ENCODE peak calls at places on chromosomes 12 and 14, in six cellular contexts. One of them, this sample, is unnamed.

GRCh38 chr12:2652011-2652400 is 142.8 kb upstream of the FKBP4 start:
- DNase-seq in spleen: peak; percentile 30
- DNase-seq in amniotic stem cell: no peak
- DNase-seq in NCI-H2107: no peak
- DNase-seq in activated T-cell treated with anti-CD3 and anti-CD28 coated beads, Interleukin-2, amount 50 U/mL, for 72 hours: no peak
- DNase-seq in T follicular helper cell: no peak
- DNase-seq in this sample: no peak

GRCh38 chr14:102540310-102541028 is 30.9 kb upstream of the ANKRD9 start:
- DNase-seq in spleen: no peak
- DNase-seq in amniotic stem cell: no peak
- DNase-seq in NCI-H2107: peak; percentile 96
- DNase-seq in activated T-cell treated with anti-CD3 and anti-CD28 coated beads, Interleukin-2, amount 50 U/mL, for 72 hours: no peak
- DNase-seq in T follicular helper cell: no peak
- DNase-seq in this sample: no peak

GRCh38 chr14:92470215-92470614 is 43.4 kb upstream of the RIN3 start:
- DNase-seq in spleen: no peak
- DNase-seq in amniotic stem cell: peak; percentile 33
- DNase-seq in NCI-H2107: no peak
- DNase-seq in activated T-cell treated with anti-CD3 and anti-CD28 coated beads, Interleukin-2, amount 50 U/mL, for 72 hours: no peak
- DNase-seq in T follicular helper cell: no peak
- DNase-seq in this sample: no peak

GRCh38 chr12:26995706-26996105 is 18.5 kb downstream of the TM7SF3 start:
- DNase-seq in spleen: no peak
- DNase-seq in amniotic stem cell: no peak
- DNase-seq in NCI-H2107: no peak
- DNase-seq in activated T-cell treated with anti-CD3 and anti-CD28 coated beads, Interleukin-2, amount 50 U/mL, for 72 hours: no peak
- DNase-seq in T follicular helper cell: no peak
- DNase-seq in this sample: no peak

GRCh38 chr12:51836012-51836832 is 12.3 kb downstream of the FIGNL2 start:
- DNase-seq in spleen: no peak
- DNase-seq in amniotic stem cell: no peak
- DNase-seq in NCI-H2107: no peak
- DNase-seq in activated T-cell treated with anti-CD3 and anti-CD28 coated beads, Interleukin-2, amount 50 U/mL, for 72 hours: no peak
- DNase-seq in T follicular helper cell: no peak
- DNase-seq in this sample: no peak

GRCh38 chr14:28264306-28264705 is 502.3 kb upstream of the FOXG1 start:
- DNase-seq in spleen: no peak
- DNase-seq in amniotic stem cell: no peak
- DNase-seq in NCI-H2107: no peak
- DNase-seq in activated T-cell treated with anti-CD3 and anti-CD28 coated beads, Interleukin-2, amount 50 U/mL, for 72 hours: no peak
- DNase-seq in T follicular helper cell: no peak
- DNase-seq in this sample: no peak

GRCh38 chr12:78210894-78211302 is 380.2 kb downstream of the NAV3 start:
- DNase-seq in spleen: no peak
- DNase-seq in amniotic stem cell: no peak
- DNase-seq in NCI-H2107: peak; percentile 55
- DNase-seq in activated T-cell treated with anti-CD3 and anti-CD28 coated beads, Interleukin-2, amount 50 U/mL, for 72 hours: no peak
- DNase-seq in T follicular helper cell: no peak
- DNase-seq in this sample: no peak

GRCh38 chr12:109476807-109477184 is 304 bp downstream of the KCTD10 start:
- DNase-seq in spleen: no peak
- DNase-seq in amniotic stem cell: no peak
- DNase-seq in NCI-H2107: no peak
- DNase-seq in activated T-cell treated with anti-CD3 and anti-CD28 coated beads, Interleukin-2, amount 50 U/mL, for 72 hours: no peak
- DNase-seq in T follicular helper cell: no peak
- DNase-seq in this sample: no peak

GRCh38 chr14:82694820-82695219 is 1161.2 kb upstream of the SEL1L start:
- DNase-seq in spleen: no peak
- DNase-seq in amniotic stem cell: no peak
- DNase-seq in NCI-H2107: no peak
- DNase-seq in activated T-cell treated with anti-CD3 and anti-CD28 coated beads, Interleukin-2, amount 50 U/mL, for 72 hours: no peak
- DNase-seq in T follicular helper cell: no peak
- DNase-seq in this sample: no peak

GRCh38 chr14:102594514-102595175 is 2.2 kb downstream of the RCOR1 start:
- DNase-seq in spleen: peak; percentile 87
- DNase-seq in amniotic stem cell: peak; percentile 47
- DNase-seq in NCI-H2107: peak; percentile 47
- DNase-seq in activated T-cell treated with anti-CD3 and anti-CD28 coated beads, Interleukin-2, amount 50 U/mL, for 72 hours: peak; percentile 72
- DNase-seq in T follicular helper cell: peak; percentile 32
- DNase-seq in this sample: peak; percentile 9

GRCh38 chr14:85535316-85535715 is 5.4 kb downstream of the FLRT2 start:
- DNase-seq in spleen: no peak
- DNase-seq in amniotic stem cell: no peak
- DNase-seq in NCI-H2107: no peak
- DNase-seq in activated T-cell treated with anti-CD3 and anti-CD28 coated beads, Interleukin-2, amount 50 U/mL, for 72 hours: no peak
- DNase-seq in T follicular helper cell: no peak
- DNase-seq in this sample: no peak

GRCh38 chr12:109098142-109098652 is 800 bp downstream of the UNG start:
- DNase-seq in spleen: no peak
- DNase-seq in amniotic stem cell: no peak
- DNase-seq in NCI-H2107: no peak
- DNase-seq in activated T-cell treated with anti-CD3 and anti-CD28 coated beads, Interleukin-2, amount 50 U/mL, for 72 hours: no peak
- DNase-seq in T follicular helper cell: peak; percentile 12
- DNase-seq in this sample: no peak

GRCh38 chr12:79402626-79403025 is 288.1 kb downstream of the PAWR start:
- DNase-seq in spleen: no peak
- DNase-seq in amniotic stem cell: no peak
- DNase-seq in NCI-H2107: no peak
- DNase-seq in activated T-cell treated with anti-CD3 and anti-CD28 coated beads, Interleukin-2, amount 50 U/mL, for 72 hours: no peak
- DNase-seq in T follicular helper cell: no peak
- DNase-seq in this sample: no peak

GRCh38 chr14:98290596-98290995 is 981.4 kb downstream of the BCL11B start:
- DNase-seq in spleen: no peak
- DNase-seq in amniotic stem cell: no peak
- DNase-seq in NCI-H2107: no peak
- DNase-seq in activated T-cell treated with anti-CD3 and anti-CD28 coated beads, Interleukin-2, amount 50 U/mL, for 72 hours: peak; percentile 10
- DNase-seq in T follicular helper cell: no peak
- DNase-seq in this sample: no peak

GRCh38 chr12:15731940-15732339 is 57.2 kb downstream of the EPS8 start:
- DNase-seq in spleen: no peak
- DNase-seq in amniotic stem cell: no peak
- DNase-seq in NCI-H2107: no peak
- DNase-seq in activated T-cell treated with anti-CD3 and anti-CD28 coated beads, Interleukin-2, amount 50 U/mL, for 72 hours: no peak
- DNase-seq in T follicular helper cell: no peak
- DNase-seq in this sample: no peak

GRCh38 chr14:57816568-57817284 is 49.2 kb downstream of the SLC35F4 start:
- DNase-seq in spleen: no peak
- DNase-seq in amniotic stem cell: no peak
- DNase-seq in NCI-H2107: no peak
- DNase-seq in activated T-cell treated with anti-CD3 and anti-CD28 coated beads, Interleukin-2, amount 50 U/mL, for 72 hours: peak; percentile 1
- DNase-seq in T follicular helper cell: no peak
- DNase-seq in this sample: no peak

GRCh38 chr12:70823182-70823976 is 97.2 kb downstream of the PTPRR start:
- DNase-seq in spleen: no peak
- DNase-seq in amniotic stem cell: no peak
- DNase-seq in NCI-H2107: no peak
- DNase-seq in activated T-cell treated with anti-CD3 and anti-CD28 coated beads, Interleukin-2, amount 50 U/mL, for 72 hours: no peak
- DNase-seq in T follicular helper cell: no peak
- DNase-seq in this sample: no peak

GRCh38 chr14:21057803-21058675 is at the start of gene RNASE8:
- DNase-seq in spleen: no peak
- DNase-seq in amniotic stem cell: no peak
- DNase-seq in NCI-H2107: no peak
- DNase-seq in activated T-cell treated with anti-CD3 and anti-CD28 coated beads, Interleukin-2, amount 50 U/mL, for 72 hours: peak; percentile 16
- DNase-seq in T follicular helper cell: no peak
- DNase-seq in this sample: no peak

GRCh38 chr12:90794212-90794611 is 160.8 kb downstream of the CCER1 start:
- DNase-seq in spleen: no peak
- DNase-seq in amniotic stem cell: no peak
- DNase-seq in NCI-H2107: no peak
- DNase-seq in activated T-cell treated with anti-CD3 and anti-CD28 coated beads, Interleukin-2, amount 50 U/mL, for 72 hours: no peak
- DNase-seq in T follicular helper cell: no peak
- DNase-seq in this sample: no peak

GRCh38 chr12:112303004-112303403 is 79.2 kb downstream of the HECTD4 start:
- DNase-seq in spleen: no peak
- DNase-seq in amniotic stem cell: peak; percentile 15
- DNase-seq in NCI-H2107: no peak
- DNase-seq in activated T-cell treated with anti-CD3 and anti-CD28 coated beads, Interleukin-2, amount 50 U/mL, for 72 hours: peak; percentile 64
- DNase-seq in T follicular helper cell: no peak
- DNase-seq in this sample: no peak

GRCh38 chr12:9049520-9050133 is 60.3 kb downstream of the KLRG1 start:
- DNase-seq in spleen: no peak
- DNase-seq in amniotic stem cell: no peak
- DNase-seq in NCI-H2107: no peak
- DNase-seq in activated T-cell treated with anti-CD3 and anti-CD28 coated beads, Interleukin-2, amount 50 U/mL, for 72 hours: peak; percentile 44
- DNase-seq in T follicular helper cell: no peak
- DNase-seq in this sample: no peak

GRCh38 chr14:51691176-51691575 is 39.5 kb downstream of the FRMD6 start:
- DNase-seq in spleen: no peak
- DNase-seq in amniotic stem cell: no peak
- DNase-seq in NCI-H2107: no peak
- DNase-seq in activated T-cell treated with anti-CD3 and anti-CD28 coated beads, Interleukin-2, amount 50 U/mL, for 72 hours: no peak
- DNase-seq in T follicular helper cell: no peak
- DNase-seq in this sample: no peak

GRCh38 chr14:54572316-54572715 is 5.4 kb downstream of the SAMD4A start:
- DNase-seq in spleen: no peak
- DNase-seq in amniotic stem cell: no peak
- DNase-seq in NCI-H2107: no peak
- DNase-seq in activated T-cell treated with anti-CD3 and anti-CD28 coated beads, Interleukin-2, amount 50 U/mL, for 72 hours: peak; percentile 40
- DNase-seq in T follicular helper cell: no peak
- DNase-seq in this sample: no peak

GRCh38 chr14:68775614-68776126 is 17.2 kb downstream of the ZFP36L1 start:
- DNase-seq in spleen: peak; percentile 61
- DNase-seq in amniotic stem cell: no peak
- DNase-seq in NCI-H2107: no peak
- DNase-seq in activated T-cell treated with anti-CD3 and anti-CD28 coated beads, Interleukin-2, amount 50 U/mL, for 72 hours: no peak
- DNase-seq in T follicular helper cell: no peak
- DNase-seq in this sample: no peak

GRCh38 chr12:66020481-66020880 is 110.1 kb downstream of the LLPH start:
- DNase-seq in spleen: no peak
- DNase-seq in amniotic stem cell: no peak
- DNase-seq in NCI-H2107: no peak
- DNase-seq in activated T-cell treated with anti-CD3 and anti-CD28 coated beads, Interleukin-2, amount 50 U/mL, for 72 hours: no peak
- DNase-seq in T follicular helper cell: no peak
- DNase-seq in this sample: no peak

GRCh38 chr14:55814873-55815272 is 234.9 kb downstream of the KTN1 start:
- DNase-seq in spleen: no peak
- DNase-seq in amniotic stem cell: no peak
- DNase-seq in NCI-H2107: no peak
- DNase-seq in activated T-cell treated with anti-CD3 and anti-CD28 coated beads, Interleukin-2, amount 50 U/mL, for 72 hours: no peak
- DNase-seq in T follicular helper cell: no peak
- DNase-seq in this sample: no peak

GRCh38 chr14:60777856-60778578 is 43.5 kb downstream of the MNAT1 start:
- DNase-seq in spleen: no peak
- DNase-seq in amniotic stem cell: peak; percentile 86
- DNase-seq in NCI-H2107: no peak
- DNase-seq in activated T-cell treated with anti-CD3 and anti-CD28 coated beads, Interleukin-2, amount 50 U/mL, for 72 hours: no peak
- DNase-seq in T follicular helper cell: no peak
- DNase-seq in this sample: no peak

GRCh38 chr14:81400202-81400678 is at the start of gene STON2:
- DNase-seq in spleen: no peak
- DNase-seq in amniotic stem cell: no peak
- DNase-seq in NCI-H2107: peak; percentile 81
- DNase-seq in activated T-cell treated with anti-CD3 and anti-CD28 coated beads, Interleukin-2, amount 50 U/mL, for 72 hours: peak; percentile 50
- DNase-seq in T follicular helper cell: no peak
- DNase-seq in this sample: no peak

GRCh38 chr14:59098377-59098776 is 90.1 kb upstream of the DAAM1 start:
- DNase-seq in spleen: no peak
- DNase-seq in amniotic stem cell: peak; percentile 65
- DNase-seq in NCI-H2107: no peak
- DNase-seq in activated T-cell treated with anti-CD3 and anti-CD28 coated beads, Interleukin-2, amount 50 U/mL, for 72 hours: no peak
- DNase-seq in T follicular helper cell: no peak
- DNase-seq in this sample: no peak

GRCh38 chr12:92469837-92470236 is 233.0 kb upstream of the PLEKHG7 start:
- DNase-seq in spleen: peak; percentile 76
- DNase-seq in amniotic stem cell: no peak
- DNase-seq in NCI-H2107: no peak
- DNase-seq in activated T-cell treated with anti-CD3 and anti-CD28 coated beads, Interleukin-2, amount 50 U/mL, for 72 hours: no peak
- DNase-seq in T follicular helper cell: no peak
- DNase-seq in this sample: no peak

GRCh38 chr12:78118036-78118435 is 287.3 kb downstream of the NAV3 start:
- DNase-seq in spleen: no peak
- DNase-seq in amniotic stem cell: no peak
- DNase-seq in NCI-H2107: no peak
- DNase-seq in activated T-cell treated with anti-CD3 and anti-CD28 coated beads, Interleukin-2, amount 50 U/mL, for 72 hours: no peak
- DNase-seq in T follicular helper cell: no peak
- DNase-seq in this sample: no peak

GRCh38 chr14:21527320-21527679 is 1.2 kb upstream of the SALL2 start:
- DNase-seq in spleen: no peak
- DNase-seq in amniotic stem cell: no peak
- DNase-seq in NCI-H2107: no peak
- DNase-seq in activated T-cell treated with anti-CD3 and anti-CD28 coated beads, Interleukin-2, amount 50 U/mL, for 72 hours: no peak
- DNase-seq in T follicular helper cell: no peak
- DNase-seq in this sample: no peak

GRCh38 chr14:36208690-36209278 is 32.3 kb upstream of the PTCSC3 start:
- DNase-seq in spleen: no peak
- DNase-seq in amniotic stem cell: no peak
- DNase-seq in NCI-H2107: no peak
- DNase-seq in activated T-cell treated with anti-CD3 and anti-CD28 coated beads, Interleukin-2, amount 50 U/mL, for 72 hours: no peak
- DNase-seq in T follicular helper cell: no peak
- DNase-seq in this sample: no peak

GRCh38 chr12:120534703-120535655 is 823 bp downstream of the RNF10 start:
- DNase-seq in spleen: peak; percentile 91
- DNase-seq in amniotic stem cell: peak; percentile 44
- DNase-seq in NCI-H2107: no peak
- DNase-seq in activated T-cell treated with anti-CD3 and anti-CD28 coated beads, Interleukin-2, amount 50 U/mL, for 72 hours: peak; percentile 67
- DNase-seq in T follicular helper cell: peak; percentile 34
- DNase-seq in this sample: no peak

GRCh38 chr12:64883264-64884163 is 59.1 kb downstream of the TBC1D30 start:
- DNase-seq in spleen: no peak
- DNase-seq in amniotic stem cell: no peak
- DNase-seq in NCI-H2107: peak; percentile 6
- DNase-seq in activated T-cell treated with anti-CD3 and anti-CD28 coated beads, Interleukin-2, amount 50 U/mL, for 72 hours: no peak
- DNase-seq in T follicular helper cell: no peak
- DNase-seq in this sample: no peak

This sample was measured in thoracic aorta.